ENCODE peak calls at places on chromosome 3, in four cellular contexts. J, W, F and N are unnamed samples.
A peak's percentile ranks its signal among the peaks of the same experiment; 100 is the strongest.

GRCh38 chr3:132255041-132255745 is 62.0 kb upstream of the ACP3 start:
- DNase-seq in F (no peak), J (no peak), W (no peak), N (no peak)

GRCh38 chr3:9247361-9248231 is 1.9 kb downstream of the SRGAP3 start:
- DNase-seq in F (no peak), W (no peak), J (no peak), N (no peak)

GRCh38 chr3:52682016-52682415 is 3.7 kb downstream of the PBRM1 start:
- DNase-seq in J (peak; percentile 45), W (no peak), F (no peak), N (peak; percentile 38)

GRCh38 chr3:127413871-127414270 is 126.0 kb upstream of the PRR20G start:
- DNase-seq in W (no peak), J (no peak), F (no peak), N (no peak)

GRCh38 chr3:171028779-171029232 is 2.3 kb upstream of the SLC2A2 start:
- DNase-seq in W (no peak), J (no peak), F (no peak), N (no peak)

GRCh38 chr3:62824965-62825592 is 50.1 kb downstream of the CADPS start:
- DNase-seq in F (no peak), W (no peak), J (no peak), N (no peak)

GRCh38 chr3:67808906-67809305 is 154.5 kb upstream of the SUCLG2 start:
- DNase-seq in W (no peak), F (no peak), J (no peak), N (no peak)

GRCh38 chr3:16136042-16136441 is 38.4 kb upstream of the GALNT15 start:
- DNase-seq in J (no peak), F (no peak), W (no peak), N (no peak)

GRCh38 chr3:169619793-169620192 is 43.7 kb downstream of the MECOM start:
- DNase-seq in W (no peak), J (no peak), F (no peak), N (no peak)

GRCh38 chr3:194032828-194033435 is 103.0 kb upstream of the HES1 start:
- DNase-seq in F (no peak), J (no peak), W (no peak), N (no peak)

GRCh38 chr3:25257026-25257425 is 171.0 kb upstream of the RARB start:
- DNase-seq in J (no peak), W (no peak), F (no peak), N (no peak)

GRCh38 chr3:67655364-67656121 is 1.1 kb upstream of the SUCLG2 start:
- DNase-seq in W (no peak), F (peak; percentile 57), J (no peak), N (no peak)

GRCh38 chr3:39275963-39276593 is 3.8 kb downstream of the CX3CR1 start:
- DNase-seq in W (no peak), J (no peak), F (no peak), N (no peak)

GRCh38 chr3:128226794-128227399 is 73.6 kb downstream of the EEFSEC start:
- DNase-seq in W (peak; percentile 88), F (no peak), J (peak; percentile 80), N (peak; percentile 10)

GRCh38 chr3:156353535-156353934 is 201.4 kb downstream of the SSR3 start:
- DNase-seq in W (no peak), F (no peak), J (no peak), N (no peak)

GRCh38 chr3:50126287-50127211 is 28.6 kb upstream of the SEMA3F start:
- DNase-seq in W (peak; percentile 58), F (no peak), J (peak; percentile 30), N (no peak)

GRCh38 chr3:148605551-148605950 is 92.2 kb upstream of the AGTR1 start:
- DNase-seq in J (no peak), F (no peak), W (no peak), N (no peak)

GRCh38 chr3:129085818-129086217 is 25.2 kb downstream of the GP9 start:
- DNase-seq in F (no peak), W (no peak), J (no peak), N (no peak)

GRCh38 chr3:141939759-141940158 is 63.3 kb downstream of the ATP1B3 start:
- DNase-seq in F (no peak), W (no peak), J (no peak), N (peak; percentile 33)

GRCh38 chr3:138944842-138945645 is 1.9 kb downstream of the FOXL2 start:
- DNase-seq in J (peak; percentile 51), W (peak; percentile 78), F (no peak), N (no peak)

GRCh38 chr3:160707187-160707789 is 30.3 kb downstream of the ARL14 start:
- DNase-seq in W (no peak), J (no peak), F (peak; percentile 11), N (peak; percentile 37)

GRCh38 chr3:90184861-90185260 is 1077.4 kb downstream of the EPHA3 start:
- DNase-seq in F (no peak), J (no peak), W (no peak), N (no peak)

GRCh38 chr3:179504371-179504770 is 53.1 kb upstream of the GNB4 start:
- DNase-seq in J (no peak), W (no peak), F (no peak), N (no peak)

GRCh38 chr3:52848617-52849016 is 13.8 kb upstream of the MUSTN1 start:
- DNase-seq in F (no peak), J (no peak), W (no peak), N (no peak)

GRCh38 chr3:124774305-124774673 is 44.0 kb downstream of the UMPS start:
- DNase-seq in J (no peak), W (no peak), F (no peak), N (no peak)

GRCh38 chr3:144033863-144034262 is 62.2 kb downstream of the DIPK2A start:
- DNase-seq in J (no peak), W (no peak), F (no peak), N (no peak)

DNA sequence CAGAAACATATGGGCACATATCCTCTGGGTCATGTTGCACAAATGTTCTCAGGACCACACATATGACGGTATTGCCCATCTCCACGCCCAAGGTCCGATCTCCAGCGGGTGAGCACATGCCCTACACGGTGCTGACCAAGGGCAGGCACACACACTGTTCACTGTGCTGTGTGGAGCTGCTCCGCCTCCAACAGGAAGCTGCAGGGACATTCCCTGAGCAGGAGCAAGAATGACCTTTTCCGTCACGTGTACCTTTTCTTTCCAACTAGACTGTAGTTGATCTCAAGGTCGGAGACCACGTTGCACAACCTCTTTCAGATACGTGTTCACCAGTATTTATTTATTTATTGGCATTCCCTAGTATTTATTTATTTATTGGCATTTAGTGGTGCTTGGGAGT is 41.7 kb upstream of the B3GNT5 start:
- DNase-seq in J (no peak), W (no peak), F (no peak), N (no peak)
- H3K4me1 ChIP-seq in J (peaks cover 5% of the 10 kb centered on the region), W (no peaks in the 10 kb centered on the region), F (no peaks in the 10 kb centered on the region), N (no peaks in the 10 kb centered on the region)

DNA sequence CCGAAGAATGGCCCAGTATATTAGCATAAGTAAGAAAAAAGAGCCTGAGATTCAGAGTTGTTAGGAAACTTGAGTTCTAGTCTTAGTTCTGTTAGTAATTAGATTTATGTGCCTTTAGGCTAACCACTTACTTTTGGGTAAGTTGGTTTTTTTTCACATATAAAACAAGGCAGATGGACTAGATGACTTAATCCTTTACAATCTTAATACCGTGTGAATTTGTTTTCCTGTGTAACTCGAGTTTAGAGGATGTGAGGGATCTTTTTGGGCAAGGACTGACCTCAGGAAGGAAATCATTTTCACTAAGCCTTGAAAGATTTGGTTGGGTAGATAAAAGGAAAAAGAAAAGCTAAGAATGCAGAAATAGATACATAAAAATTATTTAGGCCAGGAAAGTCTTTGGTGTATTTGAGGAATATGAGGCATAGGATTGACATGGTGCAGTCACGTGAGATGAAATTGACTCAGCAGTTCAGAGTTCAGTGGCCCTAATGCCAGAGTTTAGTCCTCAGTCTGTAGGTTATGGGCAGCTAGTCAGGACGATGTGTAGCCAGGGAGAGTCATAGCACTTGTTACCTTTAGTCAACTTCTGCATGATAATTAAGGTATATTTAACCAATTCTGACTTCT is 34.6 kb downstream of the PAK2 start:
- DNase-seq in W (no peak), J (no peak), F (peak; percentile 17), N (no peak)
- TF ChIP-seq EGR1 in W (no peak), J (no peak), F (no peak), N (no peak)

GRCh38 chr3:184677344-184678316 is 34.2 kb downstream of the MAGEF1 start:
- DNase-seq in F (no peak), J (no peak), W (no peak), N (no peak)

GRCh38 chr3:184672972-184673875 is 38.6 kb downstream of the MAGEF1 start:
- DNase-seq in F (no peak), W (no peak), J (no peak), N (no peak)

GRCh38 chr3:184676927-184677326 is 34.9 kb downstream of the MAGEF1 start:
- DNase-seq in W (no peak), J (no peak), F (no peak), N (no peak)

GRCh38 chr3:184672335-184672734 is 39.5 kb downstream of the MAGEF1 start:
- DNase-seq in W (no peak), J (no peak), F (no peak), N (no peak)

DNA sequence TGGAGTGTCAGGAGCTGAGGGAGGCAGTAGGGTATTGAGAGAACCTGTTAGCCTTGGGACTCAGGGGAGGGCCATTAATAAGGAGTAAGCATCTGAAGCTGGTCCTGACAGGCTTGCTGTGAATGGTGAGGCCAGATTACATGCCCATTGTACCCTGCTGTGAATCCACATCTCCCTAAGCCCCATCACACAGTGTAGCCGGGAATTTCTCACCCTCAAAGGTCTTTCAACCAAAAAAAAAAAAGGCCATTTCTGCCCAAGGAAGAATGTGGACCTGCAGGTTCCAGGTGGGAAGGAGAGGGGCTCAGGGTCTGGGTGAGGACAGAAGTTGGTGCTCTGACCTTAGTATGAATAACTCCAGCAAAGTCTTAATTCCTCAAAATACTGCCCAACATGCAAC is 37.2 kb downstream of the MAGEF1 start:
- DNase-seq in J (no peak), F (no peak), W (no peak), N (no peak)
- H3K4me1 ChIP-seq in J (no peaks in the 10 kb centered on the region), F (no peaks in the 10 kb centered on the region), W (peaks cover 7% of the 10 kb centered on the region), N (no peaks in the 10 kb centered on the region)

GRCh38 chr3:185585523-185585861 is 603 bp upstream of the SENP2 start:
- DNase-seq in W (no peak), J (no peak), F (no peak), N (peak; percentile 6)

GRCh38 chr3:185584681-185585080 is 1.4 kb upstream of the SENP2 start:
- DNase-seq in J (no peak), F (no peak), W (no peak), N (no peak)

GRCh38 chr3:185582871-185583270 is 3.2 kb upstream of the SENP2 start:
- DNase-seq in W (no peak), F (peak; percentile 66), J (no peak), N (no peak)

GRCh38 chr3:185582236-185582635 is 3.9 kb upstream of the SENP2 start:
- DNase-seq in J (no peak), F (no peak), W (peak; percentile 66), N (no peak)

DNA sequence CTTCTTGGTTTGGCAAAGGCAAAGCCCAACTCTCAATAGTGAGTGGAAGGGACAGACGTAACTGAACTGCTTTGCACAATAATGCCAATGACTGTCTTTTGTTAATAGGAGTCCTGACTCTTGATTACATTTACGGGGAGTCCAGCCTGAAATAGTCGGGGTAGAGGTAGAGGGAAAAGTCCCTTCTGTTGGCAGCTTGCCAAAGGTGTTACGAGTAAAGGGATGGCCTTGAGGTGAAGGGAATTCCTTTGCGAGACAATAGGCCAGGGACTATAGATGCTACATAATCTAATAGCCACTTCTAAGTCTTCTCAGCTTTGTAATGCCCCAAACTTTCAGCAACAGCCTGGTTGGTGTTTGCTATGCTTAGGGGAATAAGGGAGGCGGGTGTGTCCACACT is 2.2 kb upstream of the SENP2 start:
- DNase-seq in W (no peak), F (no peak), J (no peak), N (no peak)
- TF ChIP-seq EGR1 in W (no peak), F (no peak), J (no peak), N (no peak)

GRCh38 chr3:94225176-94225742 is 162.4 kb downstream of the NSUN3 start:
- DNase-seq in J (no peak), W (no peak), F (no peak), N (no peak)
- H3K4me1 ChIP-seq in J (no peaks in the 10 kb centered on the region), W (no peaks in the 10 kb centered on the region), F (no peaks in the 10 kb centered on the region), N (no peaks in the 10 kb centered on the region)